ENCODE peak calls at places on chromosome 22, in seven cellular contexts. E is brain microvascular endothelial cell; X is effector memory CD4-positive, alpha-beta T cell; Z is psoas muscle; G is Karpas-422; T is lower lobe of right lung; H is SJSA1. K is an unnamed sample.

GRCh38 chr22:30079952-30080533 is at the start of gene HORMAD2:
- DNase-seq in E (peak; percentile 40), X (no peak), Z (no peak), G (no peak), T (peak; percentile 67), H (no peak), K (no peak)

GRCh38 chr22:45476814-45477213 is 25.9 kb upstream of the FBLN1 start:
- DNase-seq in E (no peak), X (no peak), Z (no peak), G (no peak), T (no peak), H (no peak), K (no peak)

GRCh38 chr22:39380331-39380730 is 19.2 kb upstream of the TAB1 start:
- DNase-seq in E (no peak), X (no peak), Z (no peak), G (no peak), T (no peak), H (no peak), K (no peak)

GRCh38 chr22:42436402-42436801 is 4.2 kb upstream of the NFAM1 start:
- DNase-seq in E (no peak), X (no peak), Z (no peak), G (no peak), T (no peak), H (no peak), K (no peak)

GRCh38 chr22:36221799-36222751 is 17.3 kb downstream of the APOL2 start:
- DNase-seq in E (no peak), X (peak; percentile 7), Z (peak; percentile 39), G (peak; percentile 70), T (peak; percentile 69), H (peak; percentile 16), K (no peak)

GRCh38 chr22:17862646-17863181 is 88.4 kb upstream of the BID start:
- DNase-seq in E (no peak), X (no peak), Z (no peak), G (no peak), T (no peak), H (no peak), K (no peak)

GRCh38 chr22:34776827-34777226 is 289.1 kb upstream of the ISX start:
- DNase-seq in E (no peak), X (no peak), Z (no peak), G (no peak), T (no peak), H (no peak), K (no peak)

GRCh38 chr22:50329236-50329635 is 2.4 kb upstream of the DENND6B start:
- DNase-seq in E (peak; percentile 38), X (no peak), Z (no peak), G (no peak), T (no peak), H (peak; percentile 60), K (no peak)

GRCh38 chr22:45475063-45475747 is 27.5 kb upstream of the FBLN1 start:
- DNase-seq in E (no peak), X (no peak), Z (no peak), G (no peak), T (peak; percentile 9), H (no peak), K (no peak)

GRCh38 chr22:41146573-41146972 is 54.2 kb downstream of the EP300 start:
- DNase-seq in E (no peak), X (no peak), Z (no peak), G (peak; percentile 59), T (no peak), H (no peak), K (no peak)
- H3K36me3 ChIP-seq in E (peaks cover 85% of the 10 kb centered on the region), X (peaks cover 91% of the 10 kb centered on the region), Z (peaks cover 27% of the 10 kb centered on the region), G (peaks cover 67% of the 10 kb centered on the region), T (peaks cover 100% of the 10 kb centered on the region), H (peaks cover 98% of the 10 kb centered on the region), K (peaks cover 23% of the 10 kb centered on the region)

DNA sequence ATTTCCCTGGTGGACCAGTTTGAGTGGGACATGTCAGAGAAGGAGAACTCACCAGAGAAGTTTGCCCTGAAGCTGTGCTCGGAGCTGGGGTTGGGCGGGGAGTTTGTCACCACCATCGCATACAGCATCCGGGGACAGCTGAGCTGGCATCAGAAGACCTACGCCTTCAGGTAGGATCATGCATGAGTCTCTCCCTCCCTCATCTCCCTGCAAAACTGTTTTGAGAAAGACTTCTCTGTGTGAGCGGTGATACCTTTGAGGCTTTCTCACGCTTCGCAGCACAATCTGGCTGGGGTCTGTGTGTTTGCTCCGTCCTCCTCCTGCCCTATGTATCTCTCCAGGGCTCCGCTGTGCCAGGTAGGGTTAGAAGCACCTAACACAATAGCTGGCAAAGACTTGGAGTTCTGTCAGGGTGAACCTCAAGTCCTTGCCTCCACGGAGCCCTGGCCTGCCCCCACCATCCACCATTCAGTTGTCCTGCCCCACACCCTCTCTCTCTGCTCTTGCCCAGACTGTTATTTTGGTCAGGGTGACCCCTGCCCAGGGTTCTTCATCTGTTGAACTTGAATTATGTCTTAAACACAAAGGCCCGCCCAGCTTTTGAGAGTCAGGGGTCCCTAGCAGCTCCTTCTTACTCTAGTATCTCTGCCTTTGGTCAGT is 13.4 kb downstream of the DERL3 start:
- DNase-seq in E (no peak), X (no peak), Z (no peak), G (no peak), T (peak; percentile 9), H (no peak), K (no peak)
- H3K36me3 ChIP-seq in E (peaks cover 56% of the 10 kb centered on the region), X (peaks cover 71% of the 10 kb centered on the region), Z (no peaks in the 10 kb centered on the region), G (peaks cover 57% of the 10 kb centered on the region), T (peaks cover 99% of the 10 kb centered on the region), H (peaks cover 89% of the 10 kb centered on the region), K (peaks cover 34% of the 10 kb centered on the region)

DNA sequence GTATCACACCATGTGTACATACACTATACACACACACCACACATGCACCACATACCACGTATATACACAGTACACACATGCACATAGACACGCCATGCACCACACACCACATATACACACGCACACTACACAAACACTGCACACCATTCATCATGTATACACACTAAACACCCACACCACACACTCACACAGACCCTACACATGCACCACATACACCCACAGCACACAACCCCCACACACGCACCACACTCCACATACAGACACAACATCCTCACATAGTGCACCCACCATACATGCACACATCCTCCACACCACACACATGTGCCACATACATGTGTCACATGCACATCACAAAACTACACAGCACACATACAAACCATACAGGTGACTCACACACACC is 397.1 kb downstream of the TBC1D22A start:
- DNase-seq in E (no peak), X (no peak), Z (no peak), G (no peak), T (no peak), H (no peak), K (no peak)
- H3K36me3 ChIP-seq in E (no peaks in the 10 kb centered on the region), X (peaks cover 7% of the 10 kb centered on the region), Z (no peaks in the 10 kb centered on the region), G (no peaks in the 10 kb centered on the region), T (no peaks in the 10 kb centered on the region), H (peaks cover 7% of the 10 kb centered on the region), K (peaks cover 2% of the 10 kb centered on the region)

DNA sequence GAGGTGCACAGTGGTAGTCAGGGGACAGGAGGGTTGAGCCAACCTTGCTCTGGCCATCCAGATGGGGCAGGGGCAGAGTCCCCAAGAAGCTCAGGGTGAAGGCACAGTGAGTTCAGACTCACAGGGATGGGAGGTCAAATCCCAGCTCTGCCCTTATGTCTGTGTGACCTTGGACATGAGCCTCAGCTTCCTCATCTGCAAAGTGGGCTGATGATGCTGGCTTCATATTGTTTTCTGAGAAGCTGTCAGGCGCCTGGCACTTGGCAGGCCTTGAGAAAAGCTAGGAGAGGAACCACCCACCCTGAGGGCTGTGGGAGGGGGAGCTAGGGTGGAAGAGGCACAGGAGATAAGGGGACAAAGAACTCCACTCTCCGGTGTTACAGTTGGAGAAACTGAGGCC is 23.6 kb downstream of the CYTH4 start:
- DNase-seq in E (no peak), X (no peak), Z (no peak), G (no peak), T (no peak), H (no peak), K (no peak)
- H3K36me3 ChIP-seq in E (no peaks in the 10 kb centered on the region), X (peaks cover 32% of the 10 kb centered on the region), Z (no peaks in the 10 kb centered on the region), G (no peaks in the 10 kb centered on the region), T (peaks cover 6% of the 10 kb centered on the region), H (no peaks in the 10 kb centered on the region), K (no peaks in the 10 kb centered on the region)

GRCh38 chr22:20578192-20578591 is 70.8 kb downstream of the MED15 start:
- DNase-seq in E (no peak), X (no peak), Z (no peak), G (no peak), T (no peak), H (no peak), K (no peak)
- H3K36me3 ChIP-seq in E (peaks cover 94% of the 10 kb centered on the region), X (peaks cover 84% of the 10 kb centered on the region), Z (peaks cover 5% of the 10 kb centered on the region), G (peaks cover 10% of the 10 kb centered on the region), T (peaks cover 94% of the 10 kb centered on the region), H (peaks cover 95% of the 10 kb centered on the region), K (peaks cover 68% of the 10 kb centered on the region)

GRCh38 chr22:27777128-27777527 is 24.4 kb downstream of the MN1 start:
- DNase-seq in E (no peak), X (no peak), Z (no peak), G (no peak), T (no peak), H (no peak), K (no peak)
- H3K36me3 ChIP-seq in E (no peaks in the 10 kb centered on the region), X (no peaks in the 10 kb centered on the region), Z (no peaks in the 10 kb centered on the region), G (no peaks in the 10 kb centered on the region), T (no peaks in the 10 kb centered on the region), H (peaks cover 7% of the 10 kb centered on the region), K (no peaks in the 10 kb centered on the region)

GRCh38 chr22:40410731-40411505 is 40.5 kb downstream of the SGSM3 start:
- DNase-seq in E (no peak), X (no peak), Z (no peak), G (no peak), T (no peak), H (no peak), K (no peak)

GRCh38 chr22:40413873-40414272 is 43.5 kb downstream of the SGSM3 start:
- DNase-seq in E (no peak), X (no peak), Z (no peak), G (peak; percentile 97), T (peak; percentile 45), H (no peak), K (no peak)

GRCh38 chr22:40411506-40411861 is 41.1 kb downstream of the SGSM3 start:
- DNase-seq in E (no peak), X (no peak), Z (no peak), G (no peak), T (no peak), H (no peak), K (no peak)

GRCh38 chr22:40414306-40414705 is 43.9 kb downstream of the SGSM3 start:
- DNase-seq in E (no peak), X (no peak), Z (no peak), G (peak; percentile 72), T (no peak), H (no peak), K (no peak)

GRCh38 chr22:40412441-40412840 is 42.0 kb downstream of the SGSM3 start:
- DNase-seq in E (no peak), X (no peak), Z (no peak), G (peak; percentile 92), T (peak; percentile 20), H (no peak), K (no peak)
- H3K36me3 ChIP-seq in E (peaks cover 73% of the 10 kb centered on the region), X (peaks cover 64% of the 10 kb centered on the region), Z (peaks cover 3% of the 10 kb centered on the region), G (peaks cover 36% of the 10 kb centered on the region), T (peaks cover 65% of the 10 kb centered on the region), H (peaks cover 79% of the 10 kb centered on the region), K (peaks cover 48% of the 10 kb centered on the region)

GRCh38 chr22:32573991-32574390 is 99.4 kb downstream of the FBXO7 start:
- DNase-seq in E (no peak), X (no peak), Z (no peak), G (no peak), T (no peak), H (no peak), K (no peak)
- H3K36me3 ChIP-seq in E (no peaks in the 10 kb centered on the region), X (no peaks in the 10 kb centered on the region), Z (no peaks in the 10 kb centered on the region), G (no peaks in the 10 kb centered on the region), T (no peaks in the 10 kb centered on the region), H (no peaks in the 10 kb centered on the region), K (no peaks in the 10 kb centered on the region)

GRCh38 chr22:21964234-21964633 is 11.6 kb upstream of the PPM1F start:
- DNase-seq in E (no peak), X (no peak), Z (no peak), G (no peak), T (no peak), H (no peak), K (no peak)
- H3K36me3 ChIP-seq in E (peaks cover 92% of the 10 kb centered on the region), X (peaks cover 70% of the 10 kb centered on the region), Z (no peaks in the 10 kb centered on the region), G (peaks cover 29% of the 10 kb centered on the region), T (peaks cover 93% of the 10 kb centered on the region), H (peaks cover 86% of the 10 kb centered on the region), K (peaks cover 52% of the 10 kb centered on the region)

GRCh38 chr22:20136603-20136873 is 4.9 kb downstream of the ZDHHC8 start:
- DNase-seq in E (no peak), X (no peak), Z (no peak), G (no peak), T (no peak), H (no peak), K (no peak)
- H3K36me3 ChIP-seq in E (peaks cover 14% of the 10 kb centered on the region), X (peaks cover 7% of the 10 kb centered on the region), Z (no peaks in the 10 kb centered on the region), G (no peaks in the 10 kb centered on the region), T (peaks cover 16% of the 10 kb centered on the region), H (peaks cover 11% of the 10 kb centered on the region), K (peaks cover 5% of the 10 kb centered on the region)

K was measured in BJ.